ENCODE peak calls at places on chromosomes 16 and 17, in four cellular contexts. One of them, this sample, is unnamed.

GRCh38 chr17:10875411-10875810 is 37.5 kb upstream of the PIRT start:
- DNase-seq in stomach: no peak
- DNase-seq in endothelial cell: peak; percentile 7
- DNase-seq in astrocyte: no peak
- DNase-seq in this sample: no peak

GRCh38 chr16:57601801-57602478 is 26.5 kb upstream of the ADGRG1 start:
- DNase-seq in stomach: no peak
- DNase-seq in endothelial cell: no peak
- DNase-seq in astrocyte: peak; percentile 27
- DNase-seq in this sample: peak; percentile 48

GRCh38 chr16:645852-646678 is 3.1 kb upstream of the WDR90 start:
- DNase-seq in stomach: peak; percentile 83
- DNase-seq in endothelial cell: no peak
- DNase-seq in astrocyte: no peak
- DNase-seq in this sample: no peak

GRCh38 chr17:382644-383533 is 30.3 kb upstream of the RPH3AL start:
- DNase-seq in stomach: no peak
- DNase-seq in endothelial cell: no peak
- DNase-seq in astrocyte: peak; percentile 39
- DNase-seq in this sample: no peak

GRCh38 chr17:78995022-78995760 is 14.4 kb downstream of the CANT1 start:
- DNase-seq in stomach: peak; percentile 26
- DNase-seq in endothelial cell: no peak
- DNase-seq in astrocyte: no peak
- DNase-seq in this sample: no peak

GRCh38 chr16:3065069-3065741 is at the start of gene IL32:
- DNase-seq in stomach: peak; percentile 68
- DNase-seq in endothelial cell: no peak
- DNase-seq in astrocyte: peak; percentile 36
- DNase-seq in this sample: no peak

GRCh38 chr17:3802461-3803307 is 1.7 kb upstream of the ITGAE start:
- DNase-seq in stomach: no peak
- DNase-seq in endothelial cell: no peak
- DNase-seq in astrocyte: peak; percentile 94
- DNase-seq in this sample: no peak

GRCh38 chr17:79947351-79948031 is 88.2 kb downstream of the TBC1D16 start:
- DNase-seq in stomach: no peak
- DNase-seq in endothelial cell: no peak
- DNase-seq in astrocyte: peak; percentile 96
- DNase-seq in this sample: no peak

GRCh38 chr16:81836279-81837054 is 57.4 kb downstream of the PLCG2 start:
- DNase-seq in stomach: no peak
- DNase-seq in endothelial cell: no peak
- DNase-seq in astrocyte: no peak
- DNase-seq in this sample: no peak

GRCh38 chr17:48241770-48242497 is 134.4 kb downstream of the SNX11 start:
- DNase-seq in stomach: no peak
- DNase-seq in endothelial cell: no peak
- DNase-seq in astrocyte: no peak
- DNase-seq in this sample: no peak

GRCh38 chr16:85574672-85575475 is 38.2 kb upstream of the GSE1 start:
- DNase-seq in stomach: peak; percentile 53
- DNase-seq in endothelial cell: no peak
- DNase-seq in astrocyte: no peak
- DNase-seq in this sample: no peak

GRCh38 chr16:27364493-27365141 is 37.4 kb upstream of the IL21R start:
- DNase-seq in stomach: peak; percentile 62
- DNase-seq in endothelial cell: no peak
- DNase-seq in astrocyte: no peak
- DNase-seq in this sample: no peak

GRCh38 chr17:72648702-72649101 is 443.8 kb downstream of the SLC39A11 start:
- DNase-seq in stomach: no peak
- DNase-seq in endothelial cell: no peak
- DNase-seq in astrocyte: no peak
- DNase-seq in this sample: no peak

GRCh38 chr16:24685539-24686432 is 43.7 kb upstream of the TNRC6A start:
- DNase-seq in stomach: peak; percentile 33
- DNase-seq in endothelial cell: peak; percentile 77
- DNase-seq in astrocyte: peak; percentile 80
- DNase-seq in this sample: peak; percentile 89

GRCh38 chr17:5893741-5894140 is 176.4 kb upstream of the WSCD1 start:
- DNase-seq in stomach: no peak
- DNase-seq in endothelial cell: no peak
- DNase-seq in astrocyte: no peak
- DNase-seq in this sample: peak; percentile 44

GRCh38 chr16:19410435-19411153 is 7.1 kb upstream of the TMC5 start:
- DNase-seq in stomach: peak; percentile 75
- DNase-seq in endothelial cell: peak; percentile 72
- DNase-seq in astrocyte: no peak
- DNase-seq in this sample: no peak

GRCh38 chr17:56866076-56866475 is 32.1 kb downstream of the DGKE start:
- DNase-seq in stomach: no peak
- DNase-seq in endothelial cell: no peak
- DNase-seq in astrocyte: no peak
- DNase-seq in this sample: no peak

DNA sequence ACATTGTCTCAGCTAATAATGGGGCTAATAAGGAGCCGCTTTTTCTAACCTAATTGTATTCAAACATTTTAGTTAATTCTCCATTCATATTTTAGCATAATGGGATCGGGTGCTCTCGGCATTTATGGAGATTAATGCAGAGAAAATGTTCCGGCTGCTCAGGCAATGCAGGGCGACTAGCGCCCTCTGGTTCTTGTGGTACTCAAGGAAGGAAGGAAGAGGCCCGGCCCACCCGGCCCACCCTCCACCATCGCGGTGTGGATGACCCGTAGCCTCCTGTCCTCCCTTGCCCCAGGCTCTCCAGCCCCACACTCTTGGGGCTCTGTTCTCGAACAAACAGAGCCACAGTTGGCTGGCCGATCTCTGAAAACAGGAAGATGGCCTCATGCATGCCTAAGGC is 21.1 kb upstream of the ABCC3 start:
- DNase-seq in stomach: no peak
- DNase-seq in endothelial cell: no peak
- DNase-seq in astrocyte: no peak
- DNase-seq in this sample: no peak
- TF ChIP-seq CTCF in stomach: no peak
- TF ChIP-seq CTCF in endothelial cell: no peak
- TF ChIP-seq CTCF in astrocyte: no peak
- TF ChIP-seq CTCF in this sample: no peak

GRCh38 chr17:44844390-44844830 is 3.3 kb upstream of the HIGD1B start:
- DNase-seq in stomach: no peak
- DNase-seq in endothelial cell: no peak
- DNase-seq in astrocyte: peak; percentile 31
- DNase-seq in this sample: no peak
- TF ChIP-seq CTCF in stomach: no peak
- TF ChIP-seq CTCF in endothelial cell: no peak
- TF ChIP-seq CTCF in astrocyte: no peak
- TF ChIP-seq CTCF in this sample: peak; percentile 32

GRCh38 chr16:22186517-22186916 is 19.6 kb upstream of the EEF2K start:
- DNase-seq in stomach: no peak
- DNase-seq in endothelial cell: no peak
- DNase-seq in astrocyte: no peak
- DNase-seq in this sample: no peak

GRCh38 chr16:22181843-22182242 is 19.5 kb downstream of the SDR42E2 start:
- DNase-seq in stomach: no peak
- DNase-seq in endothelial cell: no peak
- DNase-seq in astrocyte: no peak
- DNase-seq in this sample: no peak

GRCh38 chr16:22183335-22183734 is 21.0 kb downstream of the SDR42E2 start:
- DNase-seq in stomach: no peak
- DNase-seq in endothelial cell: no peak
- DNase-seq in astrocyte: no peak
- DNase-seq in this sample: no peak

GRCh38 chr16:22184615-22184968 is 21.5 kb upstream of the EEF2K start:
- DNase-seq in stomach: no peak
- DNase-seq in endothelial cell: no peak
- DNase-seq in astrocyte: no peak
- DNase-seq in this sample: no peak

GRCh38 chr16:22183901-22184614 is 21.8 kb downstream of the SDR42E2 start:
- DNase-seq in stomach: no peak
- DNase-seq in endothelial cell: no peak
- DNase-seq in astrocyte: no peak
- DNase-seq in this sample: no peak
- TF ChIP-seq CTCF in stomach: no peak
- TF ChIP-seq CTCF in endothelial cell: no peak
- TF ChIP-seq CTCF in astrocyte: no peak
- TF ChIP-seq CTCF in this sample: peak; percentile 29

DNA sequence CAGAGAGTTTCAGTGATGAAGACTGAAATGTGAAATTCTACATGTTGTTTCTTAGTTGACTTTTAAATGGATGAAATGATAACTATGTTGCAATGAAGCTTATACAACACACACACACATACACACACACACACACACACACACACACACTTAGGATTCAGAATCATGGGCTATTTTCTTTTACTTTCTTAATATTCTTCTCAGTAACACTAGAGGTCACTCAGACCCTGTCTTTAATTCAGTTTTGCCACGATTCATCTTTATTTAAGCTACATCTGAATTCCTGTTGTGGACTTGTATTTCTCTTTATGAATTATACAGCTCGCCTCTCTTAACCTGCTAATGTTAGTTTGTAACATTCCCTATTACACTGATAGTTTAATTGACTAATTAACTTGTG is 109.6 kb upstream of the GOT2 start:
- DNase-seq in stomach: no peak
- DNase-seq in endothelial cell: no peak
- DNase-seq in astrocyte: peak; percentile 22
- DNase-seq in this sample: no peak
- TF ChIP-seq CTCF in stomach: no peak
- TF ChIP-seq CTCF in endothelial cell: no peak
- TF ChIP-seq CTCF in astrocyte: peak; percentile 31
- TF ChIP-seq CTCF in this sample: peak; percentile 64

This sample was measured in osteocyte.